ENCODE peak calls at places on chromosomes 3 and 15, in five cellular contexts. D, S, G, O and A are unnamed samples.

GRCh38 chr15:41691471-41691870 is 31.3 kb downstream of the MGA start:
- DNase-seq in S (no peak), O (no peak), D (no peak), G (no peak), A (no peak)

GRCh38 chr3:13243571-13243970 is 170.3 kb upstream of the IQSEC1 start:
- DNase-seq in D (no peak), G (no peak), O (no peak), S (no peak), A (no peak)

GRCh38 chr3:50620420-50620819 is 3.5 kb downstream of the MAPKAPK3 start:
- DNase-seq in G (no peak), D (no peak), S (no peak), O (no peak), A (no peak)

GRCh38 chr15:57611938-57612337 is 20.2 kb downstream of the MYZAP start:
- DNase-seq in O (no peak), S (peak), D (peak), G (no peak), A (peak)

GRCh38 chr15:52441846-52442245 is 86.8 kb downstream of the MYO5A start:
- DNase-seq in G (no peak), D (no peak), S (no peak), O (no peak), A (no peak)

GRCh38 chr3:105806361-105806760 is 62.5 kb downstream of the CBLB start:
- DNase-seq in O (no peak), D (peak), S (peak), G (peak), A (no peak)

GRCh38 chr15:83129791-83130190 is 22.3 kb downstream of the TM6SF1 start:
- DNase-seq in O (no peak), D (no peak), S (no peak), G (no peak), A (no peak)

GRCh38 chr15:66707310-66708160 is 5.5 kb downstream of the SMAD6 start:
- DNase-seq in O (no peak), S (peak), D (peak), G (no peak), A (peak)

GRCh38 chr3:64188810-64189560 is 36.3 kb downstream of the PRICKLE2 start:
- DNase-seq in G (no peak), S (no peak), O (no peak), D (peak), A (no peak)

GRCh38 chr3:155076888-155077287 is 3.2 kb upstream of the MME start:
- DNase-seq in O (no peak), S (no peak), D (no peak), G (no peak), A (no peak)

GRCh38 chr15:75577401-75578205 is 1.5 kb downstream of the PTPN9 start:
- DNase-seq in S (no peak), D (no peak), O (no peak), G (no peak), A (no peak)

GRCh38 chr3:114216186-114216970 is 21.0 kb downstream of the ZNF80 start:
- DNase-seq in O (no peak), S (no peak), G (no peak), D (no peak), A (no peak)

GRCh38 chr3:72412557-72412956 is 435.7 kb downstream of the SHQ1 start:
- DNase-seq in S (no peak), G (no peak), D (no peak), O (no peak), A (no peak)
- TF ChIP-seq ESRRA in S (no peak), G (no peak), D (no peak), O (no peak), A (no peak)

DNA sequence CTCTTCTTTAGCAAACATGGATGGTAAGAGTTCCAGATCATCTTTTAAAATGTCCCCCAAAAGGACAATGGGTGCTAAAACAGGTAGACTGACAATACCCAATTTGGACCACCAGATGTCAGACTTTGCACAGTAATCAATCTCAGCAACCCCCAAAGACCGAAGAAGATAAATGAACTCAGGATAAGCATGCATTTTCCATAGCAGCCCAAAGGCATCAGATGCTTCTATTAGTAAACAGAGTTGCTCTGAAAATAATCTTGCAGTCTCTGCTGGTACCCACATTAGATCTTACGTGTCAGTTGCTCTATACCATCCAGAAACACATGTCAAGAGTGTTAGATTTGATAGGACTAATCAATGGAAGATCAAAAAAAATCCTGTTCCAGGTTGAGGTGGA is 20.6 kb downstream of the MYH15 start:
- DNase-seq in S (peak), D (peak), G (peak), O (peak), A (peak)
- TF ChIP-seq ESRRA in S (no peak), D (no peak), G (no peak), O (no peak), A (no peak)

GRCh38 chr3:116040152-116040551 is 405.1 kb downstream of the LSAMP start:
- DNase-seq in D (no peak), O (no peak), G (no peak), S (no peak), A (no peak)
- TF ChIP-seq ESRRA in D (no peak), O (no peak), G (no peak), S (no peak), A (no peak)

DNA sequence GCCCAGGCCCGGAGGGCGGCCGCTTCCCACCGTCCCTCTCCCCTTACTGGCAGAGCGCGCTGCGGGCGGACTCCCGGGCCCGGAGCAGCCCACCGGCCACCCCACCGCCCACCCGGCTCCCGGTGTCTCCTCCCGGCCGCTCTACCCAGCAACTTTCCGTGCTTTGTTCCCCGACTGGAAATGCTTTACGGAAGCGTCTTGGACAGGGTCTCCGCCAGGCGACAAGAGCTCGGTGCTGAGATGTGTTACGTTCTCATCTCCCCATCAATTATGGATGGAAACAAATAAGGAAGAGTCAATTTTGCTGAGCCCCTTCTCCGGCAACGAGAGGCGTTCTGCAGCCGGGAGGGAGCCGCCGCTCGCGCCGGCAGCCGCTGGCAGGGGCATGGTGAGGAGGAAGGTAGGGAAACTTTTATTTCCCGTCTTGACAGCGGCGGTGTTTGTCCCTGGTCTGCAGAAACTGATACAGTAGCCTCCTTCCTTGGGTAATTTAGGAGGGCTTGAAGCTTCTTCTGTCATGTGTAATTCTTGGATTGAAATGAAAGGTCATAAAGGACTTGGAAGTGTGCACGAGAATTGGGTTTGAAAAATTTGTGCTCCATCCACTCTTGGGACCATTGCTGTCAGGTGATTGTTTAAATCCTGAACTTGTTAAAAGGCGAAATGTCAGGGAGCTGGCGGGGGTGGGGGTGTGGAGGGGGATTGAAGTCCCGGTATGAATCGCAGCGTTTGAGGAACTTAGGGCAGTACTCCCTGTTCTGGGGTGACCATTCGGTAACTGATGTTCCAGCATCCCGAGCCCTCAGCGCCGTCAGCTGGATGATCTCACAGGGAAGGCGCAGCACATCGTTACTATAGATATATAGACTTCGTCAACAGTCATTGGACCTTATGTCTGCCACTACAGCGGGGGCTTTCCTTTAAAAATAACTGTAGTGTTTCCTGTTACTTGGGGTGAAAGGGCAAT is 1.5 kb downstream of the SEMA6D start:
- DNase-seq in S (no peak), O (no peak), D (no peak), G (peak), A (no peak)
- TF ChIP-seq ESRRA in S (no peak), O (no peak), D (no peak), G (no peak), A (no peak)

GRCh38 chr3:57756528-57757401 is 656 bp downstream of the SLMAP start:
- DNase-seq in D (peak), G (peak), S (peak), O (no peak), A (peak)
- TF ChIP-seq ESRRA in D (no peak), G (no peak), S (no peak), O (no peak), A (no peak)

DNA sequence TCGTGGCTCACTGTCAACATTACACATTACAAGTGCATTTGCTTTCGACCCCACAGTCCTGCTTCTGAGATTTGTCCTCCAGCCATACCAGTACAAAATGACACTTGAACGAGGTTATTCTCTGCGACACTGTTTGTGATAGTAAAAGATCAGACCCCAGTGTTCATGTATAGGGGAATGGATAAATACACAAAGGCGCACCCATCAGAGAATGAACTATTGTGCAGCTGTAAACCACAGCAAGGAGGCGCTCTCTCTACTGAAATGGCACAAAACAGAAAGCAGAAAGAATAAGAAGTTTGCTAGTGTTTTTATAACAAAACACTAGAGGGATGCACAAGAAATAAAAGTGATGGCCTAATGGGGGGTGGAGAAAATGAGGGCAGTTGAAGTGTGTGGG is 4.9 kb upstream of the CHSY1 start:
- DNase-seq in S (no peak), O (no peak), G (no peak), D (no peak), A (no peak)
- TF ChIP-seq ESRRA in S (no peak), O (no peak), G (no peak), D (no peak), A (no peak)

GRCh38 chr3:42853056-42853455 is 22.6 kb downstream of the CYP8B1 start:
- DNase-seq in D (no peak), O (no peak), G (no peak), S (no peak), A (no peak)

GRCh38 chr3:42853739-42854302 is 21.9 kb downstream of the CYP8B1 start:
- DNase-seq in G (no peak), D (no peak), S (peak), O (no peak), A (no peak)

GRCh38 chr3:42850263-42850662 is 25.4 kb downstream of the CYP8B1 start:
- DNase-seq in O (no peak), G (no peak), D (no peak), S (no peak), A (no peak)

GRCh38 chr3:42851228-42851834 is 24.3 kb downstream of the CYP8B1 start:
- DNase-seq in G (no peak), D (no peak), O (no peak), S (no peak), A (no peak)

GRCh38 chr3:42852443-42852842 is 23.2 kb downstream of the CYP8B1 start:
- DNase-seq in D (no peak), S (no peak), G (peak), O (no peak), A (no peak)
- TF ChIP-seq ESRRA in D (no peak), S (no peak), G (no peak), O (no peak), A (no peak)

GRCh38 chr3:100941451-100941850 is 51.8 kb downstream of the ABI3BP start:
- DNase-seq in S (no peak), O (no peak), D (no peak), G (no peak), A (no peak)

GRCh38 chr3:100936931-100937330 is 56.3 kb downstream of the ABI3BP start:
- DNase-seq in S (no peak), D (no peak), O (no peak), G (no peak), A (no peak)

DNA sequence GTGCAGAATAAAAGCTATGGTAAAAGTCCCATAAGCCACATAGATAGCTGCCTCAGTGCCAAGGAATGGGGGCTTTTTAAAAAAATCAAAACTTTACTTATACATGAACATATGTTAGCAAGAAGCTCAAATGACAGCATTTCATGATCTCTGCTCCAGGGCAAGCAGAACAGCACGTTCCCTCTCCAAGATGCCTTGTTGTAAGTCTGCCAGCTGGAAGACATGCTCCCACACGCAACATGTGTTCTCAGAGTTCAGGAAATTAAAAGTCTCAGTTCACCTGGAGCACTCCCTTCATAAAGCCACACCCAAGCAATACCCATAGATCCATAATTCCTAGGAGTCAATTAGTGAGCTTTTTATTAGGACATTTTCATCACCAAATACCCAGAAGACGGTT is 52.2 kb downstream of the ABI3BP start:
- DNase-seq in O (no peak), G (no peak), D (no peak), S (no peak), A (no peak)
- TF ChIP-seq ESRRA in O (no peak), G (no peak), D (no peak), S (no peak), A (no peak)

DNA sequence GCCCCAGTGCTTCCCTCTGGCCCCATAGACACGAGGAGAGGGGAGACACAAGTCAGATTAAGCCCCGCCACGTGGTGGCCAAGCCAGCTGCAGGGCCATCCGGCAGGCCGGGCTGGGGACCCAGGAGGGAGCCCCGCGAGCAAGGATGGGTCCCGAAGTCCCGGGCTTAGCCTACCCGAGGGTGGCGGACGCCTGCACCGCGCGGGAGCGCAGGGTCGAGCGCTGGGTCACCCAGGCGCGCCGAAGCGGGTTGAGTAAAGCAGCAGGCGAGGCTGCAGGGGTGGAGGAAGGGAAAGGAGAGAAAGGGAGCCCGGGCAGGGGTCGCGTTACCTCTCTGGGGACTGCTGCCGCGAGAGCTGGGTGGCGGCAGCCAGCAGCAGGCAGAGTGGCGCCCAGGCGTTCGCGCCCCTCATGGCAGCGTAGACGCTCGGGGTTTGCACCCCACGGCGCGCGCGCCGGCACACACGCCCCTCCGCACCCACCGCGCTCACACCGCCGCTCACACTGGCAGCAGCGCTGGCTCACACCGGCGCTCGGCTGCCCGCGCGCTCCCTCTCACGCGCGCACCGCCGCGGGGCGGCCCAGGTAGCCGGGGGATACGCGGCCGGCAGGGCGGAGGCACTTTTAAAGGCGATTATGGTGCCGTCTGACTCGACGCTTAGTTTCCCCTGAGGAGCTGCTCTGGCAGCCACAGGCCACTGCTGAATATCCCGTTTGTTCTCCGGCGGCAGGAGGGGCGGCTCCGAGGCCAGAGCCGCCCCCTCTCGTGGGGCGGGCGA is at the start of gene PCOLCE2:
- DNase-seq in D (peak), S (no peak), O (no peak), G (peak), A (peak)
- TF ChIP-seq ESRRA in D (no peak), S (no peak), O (no peak), G (no peak), A (peak)